ENCODE peak calls at places on chromosome 16, in five cellular contexts. G is ovary, H is psoas muscle, N is astrocyte, C is body of pancreas. O is an unnamed sample. For H3K27me3, the result is how much of the 10 kb centered on the place peaks cover.

GRCh38 chr16:86925067-86925791 is 346.9 kb downstream of the FOXL1 start:
- DNase-seq in G (no peak), H (no peak), N (peak), C (no peak), O (no peak)

GRCh38 chr16:10266809-10267208 is 84.6 kb upstream of the GRIN2A start:
- DNase-seq in G (no peak), H (no peak), N (no peak), C (no peak), O (peak)

GRCh38 chr16:10250137-10250850 is 68.1 kb upstream of the GRIN2A start:
- DNase-seq in G (no peak), H (no peak), N (no peak), C (no peak), O (no peak)

GRCh38 chr16:17125671-17126070 is 345.1 kb downstream of the XYLT1 start:
- DNase-seq in G (no peak), H (no peak), N (peak), C (no peak), O (no peak)

GRCh38 chr16:52563767-52564611 is 17.0 kb upstream of the TOX3 start:
- DNase-seq in G (no peak), H (no peak), N (no peak), C (no peak), O (no peak)

GRCh38 chr16:30663038-30663437 is 4.8 kb downstream of the FBRS start:
- DNase-seq in G (no peak), H (no peak), N (no peak), C (no peak), O (no peak)

GRCh38 chr16:57761301-57761700 is 25.7 kb downstream of the KATNB1 start:
- DNase-seq in G (no peak), H (peak), N (no peak), C (no peak), O (no peak)

GRCh38 chr16:65176603-65177002 is 54.7 kb upstream of the CDH11 start:
- DNase-seq in G (peak), H (no peak), N (peak), C (no peak), O (no peak)

GRCh38 chr16:53429221-53429943 is 4.9 kb upstream of the RBL2 start:
- DNase-seq in G (no peak), H (no peak), N (peak), C (no peak), O (no peak)

GRCh38 chr16:78106659-78107058 is 7.2 kb downstream of the WWOX start:
- DNase-seq in G (no peak), H (no peak), N (no peak), C (no peak), O (no peak)

GRCh38 chr16:1621851-1622250 is 9.7 kb downstream of the CRAMP1 start:
- DNase-seq in G (no peak), H (no peak), N (no peak), C (no peak), O (no peak)

GRCh38 chr16:80586476-80586875 is 45.7 kb downstream of the DYNLRB2 start:
- DNase-seq in G (no peak), H (no peak), N (no peak), C (no peak), O (no peak)

GRCh38 chr16:27625050-27625697 is 75.2 kb downstream of the KATNIP start:
- DNase-seq in G (no peak), H (no peak), N (peak), C (peak), O (no peak)

GRCh38 chr16:51756447-51757123 is 605.5 kb upstream of the SALL1 start:
- DNase-seq in G (no peak), H (no peak), N (no peak), C (no peak), O (no peak)

DNA sequence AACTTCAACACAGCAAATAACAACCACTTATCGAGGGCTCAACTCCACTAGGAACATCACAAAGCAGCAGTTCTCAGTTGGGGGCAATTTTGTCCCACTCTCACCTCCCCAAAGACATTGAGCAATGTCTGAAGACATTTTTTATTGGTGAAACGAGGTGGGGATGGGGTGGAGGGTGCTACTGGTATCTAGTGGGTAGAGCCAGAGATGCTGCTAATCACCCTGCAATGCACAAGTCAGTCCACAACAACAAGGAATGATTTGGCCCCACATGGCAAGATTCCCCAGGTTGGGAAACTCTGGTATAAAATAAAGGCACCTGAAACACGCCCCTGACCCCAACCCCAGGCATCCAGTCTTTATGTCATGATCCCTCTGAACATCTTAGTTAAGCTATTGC is 33.3 kb downstream of the TLE7 start:
- DNase-seq in G (no peak), H (no peak), N (no peak), C (no peak), O (no peak)
- H3K27me3 ChIP-seq in G (under half), H (under half), N (under half), C (under half), O (under half)

DNA sequence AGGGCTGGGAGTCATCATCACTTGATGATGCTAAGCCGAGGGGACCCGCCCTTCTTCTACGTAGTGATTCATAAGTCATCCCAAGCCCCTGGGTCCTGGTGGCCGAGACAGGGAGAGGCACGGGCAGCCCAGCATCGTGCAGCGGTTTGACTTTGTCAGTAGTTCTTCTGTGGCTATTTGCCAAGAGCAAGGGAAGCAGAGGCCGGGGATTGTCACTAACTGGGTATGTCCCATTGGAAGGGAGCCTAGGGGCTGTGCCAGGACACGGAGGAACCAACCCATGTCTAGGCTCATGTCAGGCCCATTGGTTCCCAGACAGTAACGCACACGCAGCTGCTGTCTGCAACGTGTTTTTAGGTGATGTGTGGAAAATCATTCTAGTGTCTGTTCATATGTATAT is 58.5 kb downstream of the ATP2C2 start:
- DNase-seq in G (no peak), H (no peak), N (no peak), C (no peak), O (no peak)
- TF ChIP-seq CTCF in G (no peak), H (no peak), N (no peak), C (no peak), O (no peak)

GRCh38 chr16:88651989-88652762 is 1.3 kb upstream of the CYBA start:
- DNase-seq in G (no peak), H (no peak), N (no peak), C (no peak), O (no peak)

GRCh38 chr16:88652763-88653065 is 1.9 kb upstream of the CYBA start:
- DNase-seq in G (no peak), H (no peak), N (no peak), C (no peak), O (no peak)

GRCh38 chr16:88649924-88650748 is 717 bp downstream of the CYBA start:
- DNase-seq in G (no peak), H (no peak), N (no peak), C (peak), O (peak)

GRCh38 chr16:88650749-88651275 is at the start of gene CYBA:
- DNase-seq in G (no peak), H (peak), N (no peak), C (peak), O (peak)

GRCh38 chr16:88651276-88651988 is 579 bp upstream of the CYBA start:
- DNase-seq in G (no peak), H (peak), N (no peak), C (peak), O (peak)
- H3K4me3 ChIP-seq in G (peak), H (peak), N (peak), C (peak), O (peak)

GRCh38 chr16:56207421-56207820 is 16.1 kb downstream of the GNAO1 start:
- DNase-seq in G (no peak), H (no peak), N (no peak), C (no peak), O (no peak)
- H3K27me3 ChIP-seq in G (under half), H (under half), N (under half), C (under half), O (under half)

GRCh38 chr16:11535494-11535893 is 51.2 kb downstream of the LITAF start:
- DNase-seq in G (no peak), H (no peak), N (no peak), C (no peak), O (no peak)

GRCh38 chr16:11538880-11539279 is 47.8 kb downstream of the LITAF start:
- DNase-seq in G (no peak), H (no peak), N (no peak), C (no peak), O (no peak)

GRCh38 chr16:11534262-11534661 is 52.5 kb downstream of the LITAF start:
- DNase-seq in G (no peak), H (no peak), N (no peak), C (no peak), O (no peak)

GRCh38 chr16:11533588-11533987 is 53.1 kb downstream of the LITAF start:
- DNase-seq in G (no peak), H (no peak), N (no peak), C (no peak), O (no peak)

DNA sequence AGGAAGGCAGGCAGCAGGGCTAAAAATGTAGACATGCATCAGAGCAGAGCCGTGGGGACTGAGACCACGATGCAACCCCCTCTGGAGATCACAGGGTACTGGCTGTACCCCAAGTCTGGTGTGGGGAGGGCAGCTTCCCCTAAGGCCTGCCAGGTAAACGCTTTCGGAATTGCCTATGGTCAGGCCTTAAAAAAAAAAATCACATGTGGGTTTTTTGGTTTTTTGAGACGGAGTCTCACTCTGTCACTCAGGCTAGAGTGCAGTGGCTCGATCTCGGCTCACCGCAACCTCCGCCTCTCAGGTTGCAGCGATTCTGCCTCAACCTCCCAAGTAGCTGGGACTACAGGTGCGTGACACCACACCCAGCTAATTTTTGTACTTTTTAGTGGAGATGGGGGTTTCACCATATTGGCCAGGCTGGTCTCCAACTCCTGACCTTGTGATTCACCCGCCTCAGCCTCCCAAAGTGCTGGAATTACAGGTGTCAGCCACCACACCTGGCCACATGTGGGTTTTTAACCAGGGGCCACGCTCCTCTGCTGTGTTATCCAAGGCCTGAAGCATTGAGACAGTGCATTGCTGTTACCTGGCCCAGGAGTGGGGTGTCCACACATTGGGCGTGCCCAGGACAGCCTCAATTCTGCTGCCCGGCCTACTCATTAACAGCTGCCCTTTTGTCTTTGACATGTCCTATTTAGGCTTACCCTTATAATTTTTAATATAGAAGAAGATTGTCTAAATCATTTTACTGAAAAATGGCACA is 50.4 kb downstream of the LITAF start:
- DNase-seq in G (no peak), H (no peak), N (no peak), C (no peak), O (no peak)
- TF ChIP-seq CTCF in G (no peak), H (no peak), N (no peak), C (no peak), O (no peak)

DNA sequence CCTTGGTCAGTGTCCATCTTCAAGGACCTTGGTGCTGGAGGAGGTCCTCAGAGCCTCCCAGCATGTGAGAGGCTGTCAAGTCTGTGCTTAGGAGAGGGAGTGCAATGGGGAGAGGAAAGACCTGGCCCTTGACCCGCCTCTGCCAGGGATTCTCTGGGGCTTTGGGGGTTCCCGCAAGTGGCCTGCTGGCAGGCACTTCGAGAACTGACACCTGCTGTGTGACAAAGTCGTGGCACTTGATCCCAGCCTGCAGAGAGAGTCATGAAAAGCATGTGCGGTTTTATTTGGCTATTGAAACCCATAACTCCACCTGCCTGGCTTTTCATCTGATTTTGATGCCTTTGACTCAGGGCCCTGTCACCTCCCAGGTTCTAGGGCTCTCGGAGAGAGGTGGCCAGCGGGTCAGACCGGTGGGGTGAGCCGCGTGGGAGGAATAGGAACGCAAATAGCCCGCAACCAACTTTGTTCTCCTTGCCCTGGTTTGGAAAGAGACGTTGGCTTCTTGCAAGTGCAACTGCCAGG is 42.8 kb upstream of the GSE1 start:
- DNase-seq in G (no peak), H (no peak), N (no peak), C (no peak), O (peak)
- H3K4me3 ChIP-seq in G (no peak), H (no peak), N (no peak), C (no peak), O (peak)

GRCh38 chr16:23863511-23864422 is 28.0 kb downstream of the PRKCB start:
- DNase-seq in G (no peak), H (no peak), N (no peak), C (no peak), O (peak)
- H3K27me3 ChIP-seq in G (under half), H (under half), N (under half), C (under half), O (under half)

DNA sequence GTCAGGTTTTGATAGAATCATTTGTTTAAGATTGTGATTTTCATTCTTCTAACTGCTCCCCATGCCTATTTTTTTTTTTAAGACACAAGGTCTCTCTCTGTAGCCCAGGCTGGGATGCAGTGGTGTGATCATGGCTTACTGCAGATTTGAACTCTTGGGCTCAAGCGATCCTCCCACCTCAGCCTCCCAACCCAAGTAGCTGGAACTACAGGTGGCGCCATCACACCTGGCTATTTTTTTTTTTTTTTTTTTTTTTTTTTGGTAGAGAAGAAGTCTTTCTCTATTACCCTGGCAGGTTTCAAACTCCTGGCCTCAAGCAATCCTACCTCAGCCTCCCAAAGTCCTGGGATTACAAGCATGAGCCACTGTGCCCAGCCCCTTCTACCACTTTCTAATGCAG is 223.3 kb downstream of the CBLN1 start:
- DNase-seq in G (no peak), H (no peak), N (no peak), C (no peak), O (no peak)
- TF ChIP-seq CTCF in G (no peak), H (no peak), N (no peak), C (no peak), O (peak)

O was measured in GM06990.